ENCODE peak calls at places on chromosome 5, in six cellular contexts. One of them, this sample, is unnamed.

GRCh38 chr5:64635056-64635686 is 55.1 kb upstream of the SHISAL2B start:
- DNase-seq in type B pancreatic cell: no peak
- DNase-seq in fibroblast of the aortic adventitia: peak; percentile 64
- DNase-seq in left lung: no peak
- DNase-seq in AG10803: peak; percentile 24
- DNase-seq in MCF 10A: peak; percentile 50
- DNase-seq in this sample: no peak

GRCh38 chr5:116685069-116685468 is 110.4 kb upstream of the SEMA6A start:
- DNase-seq in type B pancreatic cell: no peak
- DNase-seq in fibroblast of the aortic adventitia: no peak
- DNase-seq in left lung: no peak
- DNase-seq in AG10803: no peak
- DNase-seq in MCF 10A: no peak
- DNase-seq in this sample: no peak

GRCh38 chr5:122077451-122078115 is 476 bp downstream of the LOX start:
- DNase-seq in type B pancreatic cell: peak; percentile 73
- DNase-seq in fibroblast of the aortic adventitia: no peak
- DNase-seq in left lung: peak; percentile 34
- DNase-seq in AG10803: no peak
- DNase-seq in MCF 10A: peak; percentile 41
- DNase-seq in this sample: no peak

GRCh38 chr5:168843277-168843997 is 264.3 kb upstream of the PANK3 start:
- DNase-seq in type B pancreatic cell: no peak
- DNase-seq in fibroblast of the aortic adventitia: peak; percentile 76
- DNase-seq in left lung: no peak
- DNase-seq in AG10803: peak; percentile 58
- DNase-seq in MCF 10A: no peak
- DNase-seq in this sample: no peak

GRCh38 chr5:108143581-108143980 is 238.3 kb downstream of the FBXL17 start:
- DNase-seq in type B pancreatic cell: no peak
- DNase-seq in fibroblast of the aortic adventitia: peak; percentile 79
- DNase-seq in left lung: no peak
- DNase-seq in AG10803: peak; percentile 73
- DNase-seq in MCF 10A: no peak
- DNase-seq in this sample: no peak

GRCh38 chr5:56816546-56817081 is 1.3 kb downstream of the MAP3K1 start:
- DNase-seq in type B pancreatic cell: no peak
- DNase-seq in fibroblast of the aortic adventitia: peak; percentile 43
- DNase-seq in left lung: peak; percentile 67
- DNase-seq in AG10803: peak; percentile 52
- DNase-seq in MCF 10A: peak; percentile 65
- DNase-seq in this sample: peak; percentile 60

GRCh38 chr5:83844320-83845068 is 123.8 kb upstream of the HAPLN1 start:
- DNase-seq in type B pancreatic cell: no peak
- DNase-seq in fibroblast of the aortic adventitia: peak; percentile 91
- DNase-seq in left lung: peak; percentile 39
- DNase-seq in AG10803: peak; percentile 96
- DNase-seq in MCF 10A: peak; percentile 68
- DNase-seq in this sample: no peak

GRCh38 chr5:16713386-16713928 is 96.7 kb upstream of the RETREG1 start:
- DNase-seq in type B pancreatic cell: no peak
- DNase-seq in fibroblast of the aortic adventitia: peak; percentile 67
- DNase-seq in left lung: no peak
- DNase-seq in AG10803: peak; percentile 68
- DNase-seq in MCF 10A: no peak
- DNase-seq in this sample: no peak

GRCh38 chr5:142894749-142895148 is 124.6 kb downstream of the ARHGAP26 start:
- DNase-seq in type B pancreatic cell: no peak
- DNase-seq in fibroblast of the aortic adventitia: peak; percentile 77
- DNase-seq in left lung: no peak
- DNase-seq in AG10803: peak; percentile 90
- DNase-seq in MCF 10A: peak; percentile 31
- DNase-seq in this sample: no peak

GRCh38 chr5:177402271-177403043 is 2.0 kb upstream of the PFN3 start:
- DNase-seq in type B pancreatic cell: peak; percentile 82
- DNase-seq in fibroblast of the aortic adventitia: peak; percentile 29
- DNase-seq in left lung: peak; percentile 69
- DNase-seq in AG10803: peak; percentile 24
- DNase-seq in MCF 10A: peak; percentile 92
- DNase-seq in this sample: no peak

GRCh38 chr5:136058031-136058971 is 29.5 kb downstream of the TGFBI start:
- DNase-seq in type B pancreatic cell: no peak
- DNase-seq in fibroblast of the aortic adventitia: peak; percentile 99
- DNase-seq in left lung: peak; percentile 69
- DNase-seq in AG10803: peak; percentile 99
- DNase-seq in MCF 10A: peak; percentile 95
- DNase-seq in this sample: no peak

GRCh38 chr5:139884734-139885133 is 89.1 kb downstream of the PSD2 start:
- DNase-seq in type B pancreatic cell: no peak
- DNase-seq in fibroblast of the aortic adventitia: no peak
- DNase-seq in left lung: no peak
- DNase-seq in AG10803: no peak
- DNase-seq in MCF 10A: no peak
- DNase-seq in this sample: no peak

GRCh38 chr5:158276692-158277091 is 417.7 kb upstream of the CLINT1 start:
- DNase-seq in type B pancreatic cell: no peak
- DNase-seq in fibroblast of the aortic adventitia: no peak
- DNase-seq in left lung: no peak
- DNase-seq in AG10803: no peak
- DNase-seq in MCF 10A: no peak
- DNase-seq in this sample: no peak

GRCh38 chr5:67992919-67993318 is 222.6 kb upstream of the PIK3R1 start:
- DNase-seq in type B pancreatic cell: no peak
- DNase-seq in fibroblast of the aortic adventitia: peak; percentile 57
- DNase-seq in left lung: no peak
- DNase-seq in AG10803: peak; percentile 49
- DNase-seq in MCF 10A: peak; percentile 41
- DNase-seq in this sample: no peak

GRCh38 chr5:82312373-82312856 is 34.3 kb upstream of the RPS23 start:
- DNase-seq in type B pancreatic cell: no peak
- DNase-seq in fibroblast of the aortic adventitia: peak; percentile 92
- DNase-seq in left lung: peak; percentile 41
- DNase-seq in AG10803: peak; percentile 84
- DNase-seq in MCF 10A: peak; percentile 70
- DNase-seq in this sample: no peak

GRCh38 chr5:53480474-53481353 is at the start of gene FST:
- DNase-seq in type B pancreatic cell: peak; percentile 71
- DNase-seq in fibroblast of the aortic adventitia: peak; percentile 59
- DNase-seq in left lung: no peak
- DNase-seq in AG10803: no peak
- DNase-seq in MCF 10A: peak; percentile 24
- DNase-seq in this sample: no peak

GRCh38 chr5:85132269-85132668 is 747.6 kb upstream of the EDIL3 start:
- DNase-seq in type B pancreatic cell: no peak
- DNase-seq in fibroblast of the aortic adventitia: no peak
- DNase-seq in left lung: no peak
- DNase-seq in AG10803: no peak
- DNase-seq in MCF 10A: peak; percentile 4
- DNase-seq in this sample: no peak

GRCh38 chr5:127254729-127255284 is 35.8 kb upstream of the MEGF10 start:
- DNase-seq in type B pancreatic cell: no peak
- DNase-seq in fibroblast of the aortic adventitia: peak; percentile 7
- DNase-seq in left lung: no peak
- DNase-seq in AG10803: peak; percentile 17
- DNase-seq in MCF 10A: peak; percentile 31
- DNase-seq in this sample: no peak

GRCh38 chr5:14508046-14508445 is 73.5 kb upstream of the OTULINL start:
- DNase-seq in type B pancreatic cell: no peak
- DNase-seq in fibroblast of the aortic adventitia: no peak
- DNase-seq in left lung: no peak
- DNase-seq in AG10803: no peak
- DNase-seq in MCF 10A: no peak
- DNase-seq in this sample: no peak

GRCh38 chr5:85458319-85458718 is 1073.6 kb upstream of the EDIL3 start:
- DNase-seq in type B pancreatic cell: no peak
- DNase-seq in fibroblast of the aortic adventitia: no peak
- DNase-seq in left lung: no peak
- DNase-seq in AG10803: no peak
- DNase-seq in MCF 10A: no peak
- DNase-seq in this sample: no peak

GRCh38 chr5:67233075-67233474 is 36.5 kb upstream of the CD180 start:
- DNase-seq in type B pancreatic cell: no peak
- DNase-seq in fibroblast of the aortic adventitia: peak; percentile 56
- DNase-seq in left lung: no peak
- DNase-seq in AG10803: no peak
- DNase-seq in MCF 10A: peak; percentile 50
- DNase-seq in this sample: no peak

GRCh38 chr5:54539001-54539400 is 21.4 kb downstream of the SNX18 start:
- DNase-seq in type B pancreatic cell: no peak
- DNase-seq in fibroblast of the aortic adventitia: no peak
- DNase-seq in left lung: no peak
- DNase-seq in AG10803: no peak
- DNase-seq in MCF 10A: no peak
- DNase-seq in this sample: no peak

DNA sequence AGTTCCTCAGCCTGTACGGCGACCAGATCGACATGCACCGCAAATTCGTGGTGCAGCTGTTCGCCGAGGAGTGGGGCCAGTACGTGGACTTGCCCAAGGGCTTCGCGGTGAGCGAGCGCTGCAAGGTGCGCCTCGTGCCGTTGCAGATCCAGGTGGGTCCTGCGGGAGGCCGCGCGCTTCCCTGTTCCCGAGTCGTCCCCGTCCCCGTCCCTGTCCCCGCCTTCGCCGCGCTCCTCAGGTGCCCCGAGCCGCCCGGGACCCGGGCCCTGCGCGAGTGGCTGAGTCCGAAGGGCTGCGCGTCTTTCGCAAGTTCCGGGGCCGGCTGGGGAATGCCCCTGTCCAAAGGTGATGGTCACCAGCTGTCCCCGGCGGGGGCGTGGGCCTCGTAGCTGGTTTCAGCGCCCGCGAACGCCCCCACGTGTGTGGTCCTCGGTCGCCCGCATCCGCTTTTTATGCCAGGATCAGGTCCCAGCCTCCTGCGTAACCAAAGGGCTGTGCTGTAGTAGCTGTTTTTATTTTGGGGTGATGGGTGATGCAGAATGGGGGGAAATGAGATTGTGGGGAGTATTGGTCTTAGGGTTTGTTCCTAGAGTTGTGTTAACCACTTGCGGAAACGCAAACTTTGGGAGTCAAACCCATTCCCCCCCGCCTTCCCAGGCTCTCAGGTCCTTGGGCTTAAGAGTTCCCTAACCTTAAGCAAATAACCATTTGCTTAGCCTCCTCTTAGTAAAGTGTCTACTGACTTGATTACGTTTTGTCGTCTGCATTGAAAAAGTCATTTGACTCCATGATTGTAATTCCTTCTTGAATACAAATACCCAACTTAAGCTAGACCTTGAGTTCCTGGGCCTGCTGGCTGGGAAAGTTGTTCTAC is 612 bp downstream of the ISOC1 start:
- DNase-seq in type B pancreatic cell: peak; percentile 78
- DNase-seq in fibroblast of the aortic adventitia: peak; percentile 41
- DNase-seq in left lung: peak; percentile 81
- DNase-seq in AG10803: peak; percentile 18
- DNase-seq in MCF 10A: peak; percentile 61
- DNase-seq in this sample: peak; percentile 57
- TF ChIP-seq CTCF in type B pancreatic cell: peak; percentile 26
- TF ChIP-seq CTCF in fibroblast of the aortic adventitia: no peak
- TF ChIP-seq CTCF in left lung: no peak
- TF ChIP-seq CTCF in AG10803: peak; percentile 6
- TF ChIP-seq CTCF in MCF 10A: no peak
- TF ChIP-seq CTCF in this sample: no peak

GRCh38 chr5:37757980-37758582 is 81.8 kb downstream of the GDNF start:
- DNase-seq in type B pancreatic cell: no peak
- DNase-seq in fibroblast of the aortic adventitia: no peak
- DNase-seq in left lung: no peak
- DNase-seq in AG10803: no peak
- DNase-seq in MCF 10A: peak; percentile 7
- DNase-seq in this sample: no peak
- TF ChIP-seq CTCF in type B pancreatic cell: no peak
- TF ChIP-seq CTCF in fibroblast of the aortic adventitia: peak; percentile 13
- TF ChIP-seq CTCF in left lung: no peak
- TF ChIP-seq CTCF in AG10803: no peak
- TF ChIP-seq CTCF in MCF 10A: no peak
- TF ChIP-seq CTCF in this sample: no peak

DNA sequence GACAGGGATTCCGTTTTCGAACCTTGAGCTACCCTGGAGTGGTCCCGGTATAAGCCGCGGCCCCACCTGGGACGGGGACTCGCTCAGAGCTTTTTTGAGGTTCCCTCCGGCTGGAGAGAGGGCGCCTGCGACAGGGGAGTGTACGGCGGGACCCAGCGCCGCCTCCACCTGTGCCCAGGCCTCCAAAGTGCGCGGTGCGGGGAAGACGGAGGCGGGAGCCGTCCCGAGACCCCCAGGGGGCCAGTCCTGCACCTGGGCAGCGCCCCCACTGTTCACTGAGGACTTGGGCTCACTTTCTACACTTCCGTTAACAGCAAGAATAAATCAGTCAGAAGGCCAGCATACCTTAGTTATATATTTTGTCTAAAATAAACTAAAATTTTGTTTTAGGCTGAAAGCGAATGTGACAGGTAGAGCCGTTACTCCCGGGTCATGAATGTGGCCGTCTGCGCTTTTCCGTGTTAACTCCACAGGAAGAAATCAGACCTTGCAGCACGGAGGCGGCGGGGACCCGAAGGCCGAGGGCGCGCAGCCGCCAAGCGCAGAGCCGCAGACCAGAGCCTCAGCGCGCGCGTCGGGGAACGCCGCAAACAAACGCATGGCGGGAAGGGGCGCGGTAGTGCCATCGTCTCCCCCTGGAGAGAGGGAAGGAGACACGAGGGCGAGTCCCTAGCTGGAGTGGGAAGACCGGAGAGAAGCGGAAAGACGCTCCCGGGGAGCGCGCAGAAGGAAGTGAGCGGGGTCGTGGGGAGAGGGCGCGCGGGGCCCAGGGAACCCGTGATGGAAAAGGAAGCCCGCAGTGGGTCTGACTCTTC is 14.1 kb downstream of the TRIM7 start:
- DNase-seq in type B pancreatic cell: no peak
- DNase-seq in fibroblast of the aortic adventitia: peak; percentile 39
- DNase-seq in left lung: peak; percentile 49
- DNase-seq in AG10803: peak; percentile 47
- DNase-seq in MCF 10A: no peak
- DNase-seq in this sample: peak; percentile 47
- TF ChIP-seq CTCF in type B pancreatic cell: peak; percentile 36
- TF ChIP-seq CTCF in fibroblast of the aortic adventitia: no peak
- TF ChIP-seq CTCF in left lung: no peak
- TF ChIP-seq CTCF in AG10803: no peak
- TF ChIP-seq CTCF in MCF 10A: peak; percentile 26
- TF ChIP-seq CTCF in this sample: peak; percentile 10

DNA sequence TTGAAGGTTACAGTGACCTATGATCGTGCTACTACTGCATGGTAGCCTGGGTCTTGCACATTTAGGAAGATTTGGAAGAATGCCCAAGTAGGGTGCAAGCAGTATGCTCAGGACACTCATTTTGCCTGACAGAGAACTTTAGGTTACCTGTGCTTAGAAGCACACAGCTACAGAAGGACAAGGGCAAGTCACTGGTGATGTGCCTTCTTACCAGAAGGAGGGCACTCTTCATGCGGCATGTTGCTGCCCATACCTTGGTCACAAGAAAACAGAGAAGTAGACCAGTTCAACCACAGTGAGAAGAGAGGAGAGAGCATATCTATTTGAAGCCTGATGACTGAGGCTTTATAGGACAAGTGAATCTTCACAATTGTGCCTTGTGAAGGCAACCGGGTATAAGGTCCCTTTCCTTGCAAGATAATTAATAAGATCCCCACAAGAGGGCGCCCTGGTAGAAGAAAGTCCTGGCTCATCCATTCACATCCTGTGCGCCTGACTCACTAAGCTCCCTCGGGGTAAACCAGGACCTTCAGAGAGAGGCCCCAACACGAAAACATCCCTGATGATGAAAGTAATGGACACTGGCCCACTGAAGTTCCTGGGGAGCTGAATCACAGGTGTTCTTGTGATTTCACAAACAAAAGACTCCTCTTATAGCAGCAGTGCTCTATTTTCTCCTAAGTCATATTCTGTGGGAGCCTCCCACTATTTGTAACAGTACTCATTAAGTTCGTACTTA is 38.1 kb upstream of the STARD4 start:
- DNase-seq in type B pancreatic cell: peak; percentile 75
- DNase-seq in fibroblast of the aortic adventitia: peak; percentile 97
- DNase-seq in left lung: peak; percentile 60
- DNase-seq in AG10803: peak; percentile 98
- DNase-seq in MCF 10A: peak; percentile 99
- DNase-seq in this sample: peak; percentile 82
- TF ChIP-seq CTCF in type B pancreatic cell: peak; percentile 80
- TF ChIP-seq CTCF in fibroblast of the aortic adventitia: peak; percentile 40
- TF ChIP-seq CTCF in left lung: peak; percentile 55
- TF ChIP-seq CTCF in AG10803: peak; percentile 64
- TF ChIP-seq CTCF in MCF 10A: peak; percentile 63
- TF ChIP-seq CTCF in this sample: peak; percentile 72